ENCODE peak calls at places on chromosomes 13 and 19, in eight cellular contexts. One of them, this sample, is unnamed. For H3K4me1, the result is how much of the 10 kb centered on the place peaks cover.

GRCh38 chr13:39362652-39363390 is 240.2 kb downstream of the LHFPL6 start:
- DNase-seq in tibial nerve: no peak
- DNase-seq in cardiac muscle cell: no peak
- DNase-seq in A549: no peak
- DNase-seq in uterus: no peak
- DNase-seq in heart left ventricle: no peak
- DNase-seq in colonic mucosa: no peak
- DNase-seq in ovary: no peak
- DNase-seq in this sample: no peak

GRCh38 chr13:38483623-38484022 is 134.0 kb downstream of the UFM1 start:
- DNase-seq in heart left ventricle: no peak
- DNase-seq in tibial nerve: no peak
- DNase-seq in ovary: no peak
- DNase-seq in cardiac muscle cell: no peak
- DNase-seq in uterus: no peak
- DNase-seq in colonic mucosa: no peak
- DNase-seq in A549: no peak
- DNase-seq in this sample: no peak

GRCh38 chr19:2239771-2240770 is 3.4 kb downstream of the SF3A2 start:
- DNase-seq in uterus: no peak
- DNase-seq in A549: no peak
- DNase-seq in cardiac muscle cell: no peak
- DNase-seq in tibial nerve: no peak
- DNase-seq in heart left ventricle: no peak
- DNase-seq in colonic mucosa: no peak
- DNase-seq in ovary: no peak
- DNase-seq in this sample: no peak

GRCh38 chr13:78420814-78421213 is 182.5 kb downstream of the POU4F1 start:
- DNase-seq in uterus: no peak
- DNase-seq in heart left ventricle: peak
- DNase-seq in colonic mucosa: no peak
- DNase-seq in tibial nerve: no peak
- DNase-seq in A549: no peak
- DNase-seq in cardiac muscle cell: no peak
- DNase-seq in ovary: no peak
- DNase-seq in this sample: no peak

GRCh38 chr19:57664269-57665127 is 4.2 kb upstream of the ZSCAN4 start:
- DNase-seq in cardiac muscle cell: peak
- DNase-seq in uterus: peak
- DNase-seq in A549: peak
- DNase-seq in heart left ventricle: peak
- DNase-seq in ovary: peak
- DNase-seq in colonic mucosa: peak
- DNase-seq in tibial nerve: no peak
- DNase-seq in this sample: no peak

GRCh38 chr13:102710261-102710679 is 15.4 kb upstream of the METTL21C start:
- DNase-seq in ovary: no peak
- DNase-seq in heart left ventricle: no peak
- DNase-seq in cardiac muscle cell: peak
- DNase-seq in uterus: peak
- DNase-seq in tibial nerve: no peak
- DNase-seq in colonic mucosa: no peak
- DNase-seq in A549: no peak
- DNase-seq in this sample: no peak

GRCh38 chr19:18183529-18183928 is 9.5 kb upstream of the MPV17L2 start:
- DNase-seq in uterus: no peak
- DNase-seq in heart left ventricle: no peak
- DNase-seq in A549: no peak
- DNase-seq in ovary: no peak
- DNase-seq in tibial nerve: no peak
- DNase-seq in cardiac muscle cell: no peak
- DNase-seq in colonic mucosa: peak
- DNase-seq in this sample: no peak

GRCh38 chr13:99367106-99367616 is 60.0 kb upstream of the GPR183 start:
- DNase-seq in colonic mucosa: no peak
- DNase-seq in cardiac muscle cell: peak
- DNase-seq in A549: no peak
- DNase-seq in tibial nerve: no peak
- DNase-seq in heart left ventricle: peak
- DNase-seq in uterus: no peak
- DNase-seq in ovary: no peak
- DNase-seq in this sample: no peak

GRCh38 chr19:3644351-3645066 is 17.9 kb upstream of the CACTIN start:
- DNase-seq in tibial nerve: peak
- DNase-seq in uterus: no peak
- DNase-seq in ovary: no peak
- DNase-seq in colonic mucosa: peak
- DNase-seq in cardiac muscle cell: no peak
- DNase-seq in heart left ventricle: no peak
- DNase-seq in A549: no peak
- DNase-seq in this sample: no peak

DNA sequence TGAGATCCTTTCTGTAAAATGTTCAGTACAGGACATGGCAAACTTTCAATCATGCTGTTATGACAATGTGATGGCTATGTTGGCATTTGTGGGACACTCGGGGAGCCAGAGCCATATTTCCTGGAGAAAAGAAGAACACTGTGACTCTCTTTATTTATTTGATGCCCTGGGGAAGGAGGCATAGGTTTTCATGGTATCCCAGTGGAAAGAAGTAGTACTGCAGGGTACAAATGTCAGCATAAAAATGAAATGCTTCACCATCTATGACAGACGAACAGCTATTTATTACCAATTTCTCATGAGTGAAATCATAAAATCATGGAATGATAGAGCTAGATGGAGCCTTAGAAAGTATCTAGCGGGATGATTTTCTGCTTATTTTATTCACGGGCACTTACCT is 217.1 kb downstream of the COL4A1 start:
- DNase-seq in uterus: no peak
- DNase-seq in tibial nerve: no peak
- DNase-seq in A549: no peak
- DNase-seq in ovary: no peak
- DNase-seq in cardiac muscle cell: no peak
- DNase-seq in colonic mucosa: no peak
- DNase-seq in heart left ventricle: no peak
- DNase-seq in this sample: no peak
- TF ChIP-seq CTCF in uterus: peak
- TF ChIP-seq CTCF in tibial nerve: no peak
- TF ChIP-seq CTCF in A549: no peak
- TF ChIP-seq CTCF in ovary: no peak
- TF ChIP-seq CTCF in cardiac muscle cell: peak
- TF ChIP-seq CTCF in colonic mucosa: no peak
- TF ChIP-seq CTCF in heart left ventricle: no peak
- TF ChIP-seq CTCF in this sample: no peak

GRCh38 chr19:4969292-4969771 is 419 bp downstream of the KDM4B start:
- DNase-seq in tibial nerve: no peak
- DNase-seq in ovary: peak
- DNase-seq in cardiac muscle cell: no peak
- DNase-seq in uterus: no peak
- DNase-seq in A549: no peak
- DNase-seq in heart left ventricle: no peak
- DNase-seq in colonic mucosa: no peak
- DNase-seq in this sample: no peak
- H3K4me1 ChIP-seq in tibial nerve: half or more
- H3K4me1 ChIP-seq in ovary: under half
- H3K4me1 ChIP-seq in cardiac muscle cell: under half
- H3K4me1 ChIP-seq in uterus: under half
- H3K4me1 ChIP-seq in A549: under half
- H3K4me1 ChIP-seq in heart left ventricle: under half
- H3K4me1 ChIP-seq in colonic mucosa: under half
- H3K4me1 ChIP-seq in this sample: under half

DNA sequence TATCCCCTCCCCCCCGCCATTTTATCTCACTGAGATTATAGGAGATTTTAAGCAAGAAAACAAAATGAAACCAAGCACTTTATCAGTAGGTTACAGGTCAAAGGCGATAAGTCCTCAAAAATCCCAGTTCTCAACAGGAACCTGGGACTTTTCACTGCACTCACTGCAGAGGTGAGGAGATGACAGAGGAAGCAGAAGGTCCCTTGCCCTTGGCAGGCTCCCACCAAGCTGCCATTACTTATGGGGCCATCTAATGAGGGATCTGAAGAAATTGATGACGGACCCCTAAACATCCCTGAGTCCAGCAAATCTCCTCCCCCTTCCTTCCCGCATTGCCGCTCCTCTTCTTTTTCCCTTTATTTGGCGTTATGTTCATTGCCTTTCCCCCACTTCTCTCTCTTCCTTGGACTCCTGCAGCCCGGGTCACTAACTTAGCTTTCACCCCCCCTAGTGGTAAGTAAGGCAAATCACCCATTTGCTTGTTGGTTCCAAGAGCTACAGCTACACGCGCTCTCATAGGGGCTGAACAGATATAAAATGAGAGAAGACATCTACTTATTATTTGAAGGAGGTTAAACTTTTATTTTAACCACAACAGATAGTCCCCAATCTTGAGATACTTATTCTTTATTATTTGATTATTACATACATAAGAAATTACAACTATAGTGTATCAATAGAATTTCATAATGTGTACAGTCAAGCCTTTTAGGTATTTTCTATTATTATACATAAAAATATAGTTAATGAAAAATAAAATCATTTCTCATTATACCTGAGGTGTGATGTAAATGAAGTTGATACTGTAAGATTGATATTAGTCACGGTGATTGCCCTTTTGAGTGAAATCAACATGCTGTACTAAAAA is 52.0 kb upstream of the ARGLU1 start:
- DNase-seq in A549: peak
- DNase-seq in ovary: peak
- DNase-seq in cardiac muscle cell: peak
- DNase-seq in tibial nerve: peak
- DNase-seq in colonic mucosa: peak
- DNase-seq in uterus: no peak
- DNase-seq in heart left ventricle: peak
- DNase-seq in this sample: no peak
- H3K27ac ChIP-seq in A549: no peak
- H3K27ac ChIP-seq in ovary: no peak
- H3K27ac ChIP-seq in cardiac muscle cell: no peak
- H3K27ac ChIP-seq in tibial nerve: no peak
- H3K27ac ChIP-seq in colonic mucosa: no peak
- H3K27ac ChIP-seq in uterus: no peak
- H3K27ac ChIP-seq in heart left ventricle: no peak
- H3K27ac ChIP-seq in this sample: no peak

GRCh38 chr19:15759962-15760565 is 22.3 kb downstream of the OR10H3 start:
- DNase-seq in ovary: no peak
- DNase-seq in colonic mucosa: peak
- DNase-seq in A549: no peak
- DNase-seq in cardiac muscle cell: no peak
- DNase-seq in heart left ventricle: no peak
- DNase-seq in tibial nerve: no peak
- DNase-seq in uterus: no peak
- DNase-seq in this sample: no peak
- TF ChIP-seq CTCF in ovary: no peak
- TF ChIP-seq CTCF in colonic mucosa: peak
- TF ChIP-seq CTCF in A549: peak
- TF ChIP-seq CTCF in cardiac muscle cell: no peak
- TF ChIP-seq CTCF in heart left ventricle: no peak
- TF ChIP-seq CTCF in tibial nerve: no peak
- TF ChIP-seq CTCF in uterus: no peak
- TF ChIP-seq CTCF in this sample: no peak

GRCh38 chr19:55645512-55645881 is 2.0 kb downstream of the ZNF581 start:
- DNase-seq in A549: no peak
- DNase-seq in heart left ventricle: no peak
- DNase-seq in cardiac muscle cell: no peak
- DNase-seq in tibial nerve: no peak
- DNase-seq in uterus: no peak
- DNase-seq in colonic mucosa: no peak
- DNase-seq in ovary: no peak
- DNase-seq in this sample: no peak

GRCh38 chr19:55643003-55643732 is at the start of gene ZNF581:
- DNase-seq in ovary: peak
- DNase-seq in heart left ventricle: peak
- DNase-seq in A549: peak
- DNase-seq in cardiac muscle cell: peak
- DNase-seq in uterus: peak
- DNase-seq in tibial nerve: peak
- DNase-seq in colonic mucosa: peak
- DNase-seq in this sample: peak

GRCh38 chr19:55644842-55645511 is 1.5 kb downstream of the ZNF581 start:
- DNase-seq in ovary: no peak
- DNase-seq in uterus: no peak
- DNase-seq in heart left ventricle: no peak
- DNase-seq in colonic mucosa: no peak
- DNase-seq in cardiac muscle cell: no peak
- DNase-seq in tibial nerve: no peak
- DNase-seq in A549: no peak
- DNase-seq in this sample: no peak

GRCh38 chr19:55643733-55644116 is 276 bp downstream of the ZNF581 start:
- DNase-seq in uterus: no peak
- DNase-seq in heart left ventricle: peak
- DNase-seq in A549: no peak
- DNase-seq in cardiac muscle cell: no peak
- DNase-seq in tibial nerve: no peak
- DNase-seq in colonic mucosa: no peak
- DNase-seq in ovary: no peak
- DNase-seq in this sample: no peak

GRCh38 chr19:55644191-55644833 is 863 bp downstream of the ZNF581 start:
- DNase-seq in A549: no peak
- DNase-seq in uterus: no peak
- DNase-seq in cardiac muscle cell: no peak
- DNase-seq in tibial nerve: no peak
- DNase-seq in colonic mucosa: no peak
- DNase-seq in ovary: no peak
- DNase-seq in heart left ventricle: no peak
- DNase-seq in this sample: no peak
- H3K4me1 ChIP-seq in A549: under half
- H3K4me1 ChIP-seq in uterus: under half
- H3K4me1 ChIP-seq in cardiac muscle cell: under half
- H3K4me1 ChIP-seq in tibial nerve: half or more
- H3K4me1 ChIP-seq in colonic mucosa: under half
- H3K4me1 ChIP-seq in ovary: under half
- H3K4me1 ChIP-seq in heart left ventricle: half or more
- H3K4me1 ChIP-seq in this sample: under half

GRCh38 chr13:111243981-111244380 is 76.5 kb upstream of the TEX29 start:
- DNase-seq in tibial nerve: no peak
- DNase-seq in heart left ventricle: no peak
- DNase-seq in A549: no peak
- DNase-seq in ovary: no peak
- DNase-seq in colonic mucosa: no peak
- DNase-seq in cardiac muscle cell: no peak
- DNase-seq in uterus: no peak
- DNase-seq in this sample: no peak

GRCh38 chr13:111239754-111240670 is 80.4 kb upstream of the TEX29 start:
- DNase-seq in uterus: no peak
- DNase-seq in colonic mucosa: no peak
- DNase-seq in ovary: no peak
- DNase-seq in heart left ventricle: no peak
- DNase-seq in A549: no peak
- DNase-seq in cardiac muscle cell: no peak
- DNase-seq in tibial nerve: no peak
- DNase-seq in this sample: no peak

GRCh38 chr13:111241862-111242261 is 78.6 kb upstream of the TEX29 start:
- DNase-seq in colonic mucosa: no peak
- DNase-seq in cardiac muscle cell: no peak
- DNase-seq in A549: no peak
- DNase-seq in ovary: no peak
- DNase-seq in heart left ventricle: no peak
- DNase-seq in uterus: no peak
- DNase-seq in tibial nerve: no peak
- DNase-seq in this sample: no peak

GRCh38 chr13:111242585-111242984 is 77.9 kb upstream of the TEX29 start:
- DNase-seq in uterus: no peak
- DNase-seq in A549: no peak
- DNase-seq in colonic mucosa: no peak
- DNase-seq in cardiac muscle cell: no peak
- DNase-seq in ovary: no peak
- DNase-seq in tibial nerve: no peak
- DNase-seq in heart left ventricle: no peak
- DNase-seq in this sample: no peak

GRCh38 chr13:111241006-111241755 is 79.3 kb upstream of the TEX29 start:
- DNase-seq in uterus: no peak
- DNase-seq in cardiac muscle cell: no peak
- DNase-seq in heart left ventricle: no peak
- DNase-seq in colonic mucosa: no peak
- DNase-seq in ovary: no peak
- DNase-seq in tibial nerve: no peak
- DNase-seq in A549: no peak
- DNase-seq in this sample: no peak
- H3K27ac ChIP-seq in uterus: no peak
- H3K27ac ChIP-seq in cardiac muscle cell: no peak
- H3K27ac ChIP-seq in heart left ventricle: no peak
- H3K27ac ChIP-seq in colonic mucosa: no peak
- H3K27ac ChIP-seq in ovary: no peak
- H3K27ac ChIP-seq in tibial nerve: peak
- H3K27ac ChIP-seq in A549: no peak
- H3K27ac ChIP-seq in this sample: no peak

This sample was measured in tibial artery.